ENCODE peak calls at places on chromosomes 13 and 19, in seven cellular contexts. One of them, this sample, is unnamed.

GRCh38 chr13:23455401-23456185 is 22.1 kb upstream of the SACS start:
- DNase-seq in mesendoderm: no peak
- DNase-seq in adipocyte: no peak
- DNase-seq in neural progenitor cell: no peak
- DNase-seq in endodermal cell: no peak
- DNase-seq in HCT116: no peak
- DNase-seq in trophoblast cell: no peak
- DNase-seq in this sample: no peak

GRCh38 chr13:111856571-111856970 is 210.4 kb upstream of the SOX1 start:
- DNase-seq in mesendoderm: no peak
- DNase-seq in adipocyte: no peak
- DNase-seq in neural progenitor cell: no peak
- DNase-seq in endodermal cell: no peak
- DNase-seq in HCT116: no peak
- DNase-seq in trophoblast cell: no peak
- DNase-seq in this sample: no peak

GRCh38 chr13:34347784-34348573 is 530.0 kb downstream of the RFC3 start:
- DNase-seq in mesendoderm: no peak
- DNase-seq in adipocyte: no peak
- DNase-seq in neural progenitor cell: no peak
- DNase-seq in endodermal cell: no peak
- DNase-seq in HCT116: no peak
- DNase-seq in trophoblast cell: peak; percentile 2
- DNase-seq in this sample: no peak

GRCh38 chr19:52473655-52474350 is 20.4 kb downstream of the ZNF578 start:
- DNase-seq in mesendoderm: no peak
- DNase-seq in adipocyte: peak; percentile 2
- DNase-seq in neural progenitor cell: no peak
- DNase-seq in endodermal cell: no peak
- DNase-seq in HCT116: no peak
- DNase-seq in trophoblast cell: no peak
- DNase-seq in this sample: no peak

GRCh38 chr19:36460046-36460445 is 29.3 kb downstream of the ZNF566 start:
- DNase-seq in mesendoderm: no peak
- DNase-seq in adipocyte: peak; percentile 29
- DNase-seq in neural progenitor cell: no peak
- DNase-seq in endodermal cell: no peak
- DNase-seq in HCT116: no peak
- DNase-seq in trophoblast cell: no peak
- DNase-seq in this sample: no peak

GRCh38 chr19:5292453-5292842 is 48.2 kb downstream of the PTPRS start:
- DNase-seq in mesendoderm: no peak
- DNase-seq in adipocyte: peak; percentile 71
- DNase-seq in neural progenitor cell: no peak
- DNase-seq in endodermal cell: no peak
- DNase-seq in HCT116: no peak
- DNase-seq in trophoblast cell: no peak
- DNase-seq in this sample: no peak

GRCh38 chr13:56110751-56111150 is 1030.0 kb upstream of the PRR20A start:
- DNase-seq in mesendoderm: peak; percentile 11
- DNase-seq in adipocyte: no peak
- DNase-seq in neural progenitor cell: no peak
- DNase-seq in endodermal cell: no peak
- DNase-seq in HCT116: no peak
- DNase-seq in trophoblast cell: no peak
- DNase-seq in this sample: no peak

GRCh38 chr19:33381101-33381500 is 7.6 kb downstream of the CEBPG start:
- DNase-seq in mesendoderm: no peak
- DNase-seq in adipocyte: no peak
- DNase-seq in neural progenitor cell: no peak
- DNase-seq in endodermal cell: peak; percentile 37
- DNase-seq in HCT116: no peak
- DNase-seq in trophoblast cell: no peak
- DNase-seq in this sample: no peak

GRCh38 chr13:40172149-40172591 is 494.3 kb downstream of the FOXO1 start:
- DNase-seq in mesendoderm: peak; percentile 67
- DNase-seq in adipocyte: no peak
- DNase-seq in neural progenitor cell: no peak
- DNase-seq in endodermal cell: peak; percentile 71
- DNase-seq in HCT116: no peak
- DNase-seq in trophoblast cell: no peak
- DNase-seq in this sample: no peak

GRCh38 chr13:40776681-40777165 is 5.7 kb upstream of the MRPS31 start:
- DNase-seq in mesendoderm: no peak
- DNase-seq in adipocyte: peak; percentile 16
- DNase-seq in neural progenitor cell: no peak
- DNase-seq in endodermal cell: no peak
- DNase-seq in HCT116: no peak
- DNase-seq in trophoblast cell: no peak
- DNase-seq in this sample: peak; percentile 23

GRCh38 chr13:52405767-52406494 is at the start of gene THSD1:
- DNase-seq in mesendoderm: peak; percentile 27
- DNase-seq in adipocyte: peak; percentile 63
- DNase-seq in neural progenitor cell: peak; percentile 62
- DNase-seq in endodermal cell: peak; percentile 78
- DNase-seq in HCT116: no peak
- DNase-seq in trophoblast cell: no peak
- DNase-seq in this sample: peak; percentile 62

GRCh38 chr13:20182231-20182846 is 10.4 kb downstream of the GJB2 start:
- DNase-seq in mesendoderm: peak; percentile 80
- DNase-seq in adipocyte: peak; percentile 89
- DNase-seq in neural progenitor cell: peak; percentile 81
- DNase-seq in endodermal cell: peak; percentile 82
- DNase-seq in HCT116: peak; percentile 57
- DNase-seq in trophoblast cell: peak; percentile 38
- DNase-seq in this sample: peak; percentile 83

GRCh38 chr13:84439108-84439507 is 556.8 kb upstream of the SLITRK1 start:
- DNase-seq in mesendoderm: no peak
- DNase-seq in adipocyte: peak; percentile 49
- DNase-seq in neural progenitor cell: no peak
- DNase-seq in endodermal cell: no peak
- DNase-seq in HCT116: no peak
- DNase-seq in trophoblast cell: no peak
- DNase-seq in this sample: peak; percentile 84

GRCh38 chr13:20221772-20222171 is 10.3 kb downstream of the GJB6 start:
- DNase-seq in mesendoderm: no peak
- DNase-seq in adipocyte: no peak
- DNase-seq in neural progenitor cell: no peak
- DNase-seq in endodermal cell: no peak
- DNase-seq in HCT116: no peak
- DNase-seq in trophoblast cell: peak; percentile 13
- DNase-seq in this sample: no peak

GRCh38 chr13:36157475-36157874 is 26.3 kb upstream of the DCLK1 start:
- DNase-seq in mesendoderm: no peak
- DNase-seq in adipocyte: no peak
- DNase-seq in neural progenitor cell: no peak
- DNase-seq in endodermal cell: no peak
- DNase-seq in HCT116: no peak
- DNase-seq in trophoblast cell: no peak
- DNase-seq in this sample: no peak

GRCh38 chr13:110244096-110244830 is 62.7 kb downstream of the COL4A1 start:
- DNase-seq in mesendoderm: no peak
- DNase-seq in adipocyte: peak; percentile 92
- DNase-seq in neural progenitor cell: no peak
- DNase-seq in endodermal cell: no peak
- DNase-seq in HCT116: no peak
- DNase-seq in trophoblast cell: no peak
- DNase-seq in this sample: no peak

GRCh38 chr13:79435549-79435948 is 29.5 kb upstream of the RBM26 start:
- DNase-seq in mesendoderm: no peak
- DNase-seq in adipocyte: peak; percentile 39
- DNase-seq in neural progenitor cell: no peak
- DNase-seq in endodermal cell: no peak
- DNase-seq in HCT116: no peak
- DNase-seq in trophoblast cell: no peak
- DNase-seq in this sample: peak; percentile 21

DNA sequence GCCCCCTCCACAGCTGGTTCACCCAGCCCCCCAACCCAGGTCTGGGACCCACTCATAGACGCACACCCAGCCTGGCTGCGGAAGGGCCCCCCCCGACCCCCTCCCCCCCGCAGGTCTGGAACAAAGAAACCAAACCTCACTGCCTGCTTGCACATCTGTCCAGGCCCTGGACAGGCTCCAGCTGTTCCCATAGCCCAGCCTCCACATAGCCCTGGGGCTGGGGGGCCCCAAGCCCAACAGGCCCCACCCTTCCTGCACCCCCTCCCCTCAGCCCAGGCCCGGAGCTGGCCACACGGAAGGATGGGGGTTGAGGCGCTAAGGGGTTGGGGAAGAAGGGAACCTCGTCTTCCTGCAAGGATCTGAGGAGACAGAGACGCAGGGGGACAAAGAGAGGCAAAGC is 2.7 kb downstream of the KANK2 start:
- DNase-seq in mesendoderm: no peak
- DNase-seq in adipocyte: peak; percentile 44
- DNase-seq in neural progenitor cell: no peak
- DNase-seq in endodermal cell: no peak
- DNase-seq in HCT116: no peak
- DNase-seq in trophoblast cell: no peak
- DNase-seq in this sample: peak; percentile 62
- H3K4me1 ChIP-seq in mesendoderm: peaks cover 2% of the 10 kb centered on the region
- H3K4me1 ChIP-seq in adipocyte: peaks cover 63% of the 10 kb centered on the region
- H3K4me1 ChIP-seq in neural progenitor cell: no peaks in the 10 kb centered on the region
- H3K4me1 ChIP-seq in endodermal cell: no peaks in the 10 kb centered on the region
- H3K4me1 ChIP-seq in HCT116: peaks cover 38% of the 10 kb centered on the region
- H3K4me1 ChIP-seq in trophoblast cell: peaks cover 9% of the 10 kb centered on the region
- H3K4me1 ChIP-seq in this sample: peaks cover 25% of the 10 kb centered on the region

GRCh38 chr19:50724522-50725217 is 1.5 kb downstream of the CLEC11A start:
- DNase-seq in mesendoderm: peak; percentile 99
- DNase-seq in adipocyte: peak; percentile 100
- DNase-seq in neural progenitor cell: peak; percentile 99
- DNase-seq in endodermal cell: peak; percentile 100
- DNase-seq in HCT116: peak; percentile 99
- DNase-seq in trophoblast cell: peak; percentile 99
- DNase-seq in this sample: peak; percentile 92
- H3K4me3 ChIP-seq in mesendoderm: peak overlapping the region; percentile 58
- H3K4me3 ChIP-seq in adipocyte: peak overlapping the region; percentile 86
- H3K4me3 ChIP-seq in neural progenitor cell: peak overlapping the region; percentile 50
- H3K4me3 ChIP-seq in endodermal cell: peak overlapping the region; percentile 77
- H3K4me3 ChIP-seq in HCT116: peak overlapping the region; percentile 93
- H3K4me3 ChIP-seq in trophoblast cell: peak overlapping the region; percentile 90
- H3K4me3 ChIP-seq in this sample: peak overlapping the region; percentile 74

GRCh38 chr19:47227347-47228167 is 3.4 kb downstream of the BBC3 start:
- DNase-seq in mesendoderm: peak; percentile 100
- DNase-seq in adipocyte: peak; percentile 94
- DNase-seq in neural progenitor cell: peak; percentile 97
- DNase-seq in endodermal cell: peak; percentile 99
- DNase-seq in HCT116: peak; percentile 87
- DNase-seq in trophoblast cell: peak; percentile 83
- DNase-seq in this sample: peak; percentile 92
- H3K9ac ChIP-seq in mesendoderm: peak overlapping the region; percentile 76
- H3K9ac ChIP-seq in adipocyte: peak overlapping the region; percentile 90
- H3K9ac ChIP-seq in neural progenitor cell: no peak overlapping the region
- H3K9ac ChIP-seq in endodermal cell: peak overlapping the region; percentile 62
- H3K9ac ChIP-seq in HCT116: peak overlapping the region; percentile 87
- H3K9ac ChIP-seq in trophoblast cell: peak overlapping the region; percentile 54
- H3K9ac ChIP-seq in this sample: peak overlapping the region; percentile 67

GRCh38 chr13:94325148-94325528 is 154.3 kb downstream of the DCT start:
- DNase-seq in mesendoderm: no peak
- DNase-seq in adipocyte: no peak
- DNase-seq in neural progenitor cell: no peak
- DNase-seq in endodermal cell: no peak
- DNase-seq in HCT116: no peak
- DNase-seq in trophoblast cell: no peak
- DNase-seq in this sample: no peak

GRCh38 chr13:94328336-94329041 is 151.0 kb downstream of the DCT start:
- DNase-seq in mesendoderm: no peak
- DNase-seq in adipocyte: no peak
- DNase-seq in neural progenitor cell: no peak
- DNase-seq in endodermal cell: peak; percentile 58
- DNase-seq in HCT116: no peak
- DNase-seq in trophoblast cell: no peak
- DNase-seq in this sample: no peak

GRCh38 chr13:94329277-94329676 is 150.2 kb downstream of the DCT start:
- DNase-seq in mesendoderm: no peak
- DNase-seq in adipocyte: peak; percentile 45
- DNase-seq in neural progenitor cell: no peak
- DNase-seq in endodermal cell: no peak
- DNase-seq in HCT116: no peak
- DNase-seq in trophoblast cell: no peak
- DNase-seq in this sample: peak; percentile 76

GRCh38 chr13:94325660-94326059 is 153.8 kb downstream of the DCT start:
- DNase-seq in mesendoderm: peak; percentile 84
- DNase-seq in adipocyte: no peak
- DNase-seq in neural progenitor cell: no peak
- DNase-seq in endodermal cell: no peak
- DNase-seq in HCT116: no peak
- DNase-seq in trophoblast cell: peak; percentile 12
- DNase-seq in this sample: peak; percentile 65

GRCh38 chr13:94327318-94327717 is 152.2 kb downstream of the DCT start:
- DNase-seq in mesendoderm: peak; percentile 56
- DNase-seq in adipocyte: no peak
- DNase-seq in neural progenitor cell: no peak
- DNase-seq in endodermal cell: no peak
- DNase-seq in HCT116: no peak
- DNase-seq in trophoblast cell: no peak
- DNase-seq in this sample: no peak
- H3K4me1 ChIP-seq in mesendoderm: peaks cover 12% of the 10 kb centered on the region
- H3K4me1 ChIP-seq in adipocyte: peaks cover 32% of the 10 kb centered on the region
- H3K4me1 ChIP-seq in neural progenitor cell: peaks cover 12% of the 10 kb centered on the region
- H3K4me1 ChIP-seq in endodermal cell: peaks cover 32% of the 10 kb centered on the region
- H3K4me1 ChIP-seq in HCT116: no peaks in the 10 kb centered on the region
- H3K4me1 ChIP-seq in trophoblast cell: peaks cover 25% of the 10 kb centered on the region
- H3K4me1 ChIP-seq in this sample: peaks cover 14% of the 10 kb centered on the region

GRCh38 chr19:24033962-24034342 is 53.0 kb upstream of the ZNF254 start:
- DNase-seq in mesendoderm: peak; percentile 60
- DNase-seq in adipocyte: peak; percentile 70
- DNase-seq in neural progenitor cell: peak; percentile 46
- DNase-seq in endodermal cell: no peak
- DNase-seq in HCT116: no peak
- DNase-seq in trophoblast cell: peak; percentile 83
- DNase-seq in this sample: peak; percentile 68

GRCh38 chr19:24029941-24030636 is 56.9 kb upstream of the ZNF254 start:
- DNase-seq in mesendoderm: peak; percentile 31
- DNase-seq in adipocyte: no peak
- DNase-seq in neural progenitor cell: no peak
- DNase-seq in endodermal cell: peak; percentile 57
- DNase-seq in HCT116: no peak
- DNase-seq in trophoblast cell: no peak
- DNase-seq in this sample: no peak

GRCh38 chr19:24033308-24033961 is 53.6 kb upstream of the ZNF254 start:
- DNase-seq in mesendoderm: peak; percentile 98
- DNase-seq in adipocyte: peak; percentile 96
- DNase-seq in neural progenitor cell: peak; percentile 95
- DNase-seq in endodermal cell: peak; percentile 97
- DNase-seq in HCT116: peak; percentile 52
- DNase-seq in trophoblast cell: peak; percentile 89
- DNase-seq in this sample: peak; percentile 94

GRCh38 chr19:24032651-24033050 is 54.3 kb upstream of the ZNF254 start:
- DNase-seq in mesendoderm: no peak
- DNase-seq in adipocyte: no peak
- DNase-seq in neural progenitor cell: no peak
- DNase-seq in endodermal cell: no peak
- DNase-seq in HCT116: no peak
- DNase-seq in trophoblast cell: no peak
- DNase-seq in this sample: no peak
- H3K4me3 ChIP-seq in mesendoderm: no peak overlapping the region
- H3K4me3 ChIP-seq in adipocyte: peak overlapping the region; percentile 98
- H3K4me3 ChIP-seq in neural progenitor cell: peak overlapping the region; percentile 92
- H3K4me3 ChIP-seq in endodermal cell: peak overlapping the region; percentile 97
- H3K4me3 ChIP-seq in HCT116: peak overlapping the region; percentile 67
- H3K4me3 ChIP-seq in trophoblast cell: no peak overlapping the region
- H3K4me3 ChIP-seq in this sample: peak overlapping the region; percentile 69

This sample was measured in fibroblast of lung.